ENCODE peak calls at places on chromosomes 13 and 19, in eight cellular contexts. S is left lung; T is esophagus squamous epithelium; K is fibroblast of lung; W is CD8-positive, alpha-beta memory T cell; E is CD4-positive, CD25-positive, alpha-beta regulatory T cell; R is prostate gland; V is heart left ventricle. J is an unnamed sample. For H3K9me3, the result is how much of the 10 kb centered on the place peaks cover.

GRCh38 chr13:109385161-109385560 is 401.2 kb downstream of the IRS2 start:
- DNase-seq in R (no peak), T (no peak), E (no peak), V (no peak), K (peak), S (no peak), W (no peak), J (no peak)

GRCh38 chr13:61777902-61778301 is 362.3 kb upstream of the PCDH20 start:
- DNase-seq in K (peak), S (no peak), R (no peak), W (no peak), E (no peak), V (no peak), T (no peak), J (no peak)

GRCh38 chr19:4556574-4557185 is 2.8 kb downstream of the SEMA6B start:
- DNase-seq in S (no peak), T (no peak), K (no peak), W (no peak), V (peak), E (no peak), R (no peak), J (peak)

GRCh38 chr13:74068471-74068870 is 65.7 kb downstream of the KLF12 start:
- DNase-seq in S (no peak), V (no peak), W (no peak), T (no peak), E (no peak), R (no peak), K (no peak), J (no peak)

GRCh38 chr19:799076-799881 is 2.0 kb downstream of the PTBP1 start:
- DNase-seq in E (no peak), V (no peak), R (no peak), W (no peak), T (no peak), S (no peak), K (peak), J (no peak)

GRCh38 chr13:30376426-30377311 is 45.6 kb upstream of the UBE2L5 start:
- DNase-seq in T (peak), V (no peak), S (no peak), K (no peak), R (no peak), W (peak), E (peak), J (no peak)

GRCh38 chr13:65535360-65535759 is 1694.8 kb downstream of the PCDH9 start:
- DNase-seq in T (no peak), E (no peak), W (no peak), V (no peak), R (no peak), K (no peak), S (no peak), J (no peak)

GRCh38 chr19:35901854-35902661 is at the start of gene HCST:
- DNase-seq in S (peak), V (no peak), T (no peak), K (peak), R (no peak), W (peak), E (peak), J (no peak)

GRCh38 chr19:32380269-32380668 is 25.3 kb upstream of the DPY19L3 start:
- DNase-seq in E (no peak), R (no peak), T (no peak), S (no peak), K (no peak), V (no peak), W (no peak), J (no peak)

GRCh38 chr13:89496478-89496877 is 1825.3 kb downstream of the SLITRK5 start:
- DNase-seq in E (no peak), K (peak), S (no peak), V (no peak), T (no peak), R (no peak), W (no peak), J (no peak)

GRCh38 chr19:31770220-31770619 is 421.0 kb upstream of the TSHZ3 start:
- DNase-seq in S (no peak), T (no peak), R (peak), K (no peak), E (no peak), V (no peak), W (no peak), J (no peak)

GRCh38 chr13:31072041-31072440 is 89.7 kb downstream of the HSPH1 start:
- DNase-seq in E (no peak), K (peak), S (no peak), V (no peak), R (no peak), T (no peak), W (no peak), J (no peak)

GRCh38 chr19:43799502-43800142 is 2.6 kb downstream of the LYPD5 start:
- DNase-seq in V (no peak), T (no peak), W (no peak), R (no peak), S (no peak), K (no peak), E (no peak), J (no peak)

GRCh38 chr13:36530050-36530789 is 97.9 kb downstream of the CCNA1 start:
- DNase-seq in R (peak), S (no peak), E (no peak), W (no peak), K (peak), V (no peak), T (no peak), J (peak)

GRCh38 chr19:18833849-18834643 is 2.3 kb downstream of the UPF1 start:
- DNase-seq in W (no peak), K (no peak), R (peak), V (peak), S (no peak), E (no peak), T (no peak), J (no peak)

GRCh38 chr13:103812966-103813365 is 746.7 kb upstream of the SLC10A2 start:
- DNase-seq in K (no peak), E (no peak), T (no peak), R (no peak), S (no peak), W (no peak), V (no peak), J (no peak)

GRCh38 chr19:58538257-58539168 is 5.4 kb upstream of the TRIM28 start:
- DNase-seq in S (no peak), W (no peak), R (no peak), V (no peak), E (peak), K (no peak), T (no peak), J (no peak)

GRCh38 chr13:33721719-33722118 is 96.2 kb upstream of the RFC3 start:
- DNase-seq in W (no peak), K (peak), S (no peak), T (no peak), E (no peak), R (no peak), V (no peak), J (no peak)

GRCh38 chr19:42284641-42285341 is 15.7 kb downstream of the CIC start:
- DNase-seq in K (no peak), T (no peak), E (peak), V (no peak), R (no peak), S (peak), W (no peak), J (no peak)

GRCh38 chr19:33397536-33398360 is 24.2 kb downstream of the CEBPG start:
- DNase-seq in K (no peak), V (peak), R (no peak), T (no peak), E (no peak), W (no peak), S (peak), J (peak)

GRCh38 chr19:11373885-11374448 is 499 bp upstream of the SWSAP1 start:
- DNase-seq in S (no peak), V (no peak), W (no peak), K (no peak), E (no peak), T (no peak), R (no peak), J (no peak)

GRCh38 chr19:1063030-1063908 is 3.7 kb upstream of the ARHGAP45 start:
- DNase-seq in S (peak), V (peak), E (peak), R (no peak), W (peak), T (no peak), K (no peak), J (peak)

GRCh38 chr13:54185785-54186184 is 1157.2 kb downstream of the OLFM4 start:
- DNase-seq in K (no peak), R (no peak), T (no peak), W (no peak), E (no peak), V (no peak), S (no peak), J (no peak)

GRCh38 chr13:53200498-53201453 is 172.2 kb downstream of the OLFM4 start:
- DNase-seq in S (peak), T (no peak), R (peak), E (no peak), W (no peak), V (peak), K (peak), J (peak)

GRCh38 chr13:52411629-52412028 is 5.7 kb upstream of the THSD1 start:
- DNase-seq in V (no peak), S (no peak), W (no peak), R (no peak), T (no peak), E (no peak), K (peak), J (no peak)

GRCh38 chr13:98674968-98675528 is 77.4 kb downstream of the SLC15A1 start:
- DNase-seq in S (no peak), T (no peak), R (no peak), K (no peak), W (no peak), E (no peak), V (no peak), J (no peak)

GRCh38 chr19:5035105-5035761 is 66.3 kb downstream of the KDM4B start:
- DNase-seq in S (no peak), R (no peak), V (no peak), T (no peak), E (no peak), K (no peak), W (no peak), J (no peak)

GRCh38 chr19:36528921-36529518 is 949 bp upstream of the ZNF260 start:
- DNase-seq in W (peak), K (no peak), T (no peak), R (no peak), S (no peak), V (no peak), E (peak), J (no peak)

GRCh38 chr13:95536629-95537241 is 15.8 kb upstream of the CLDN10 start:
- DNase-seq in R (no peak), W (no peak), T (no peak), S (no peak), V (no peak), K (no peak), E (peak), J (no peak)

GRCh38 chr13:95749545-95749944 is 72.6 kb downstream of the DNAJC3 start:
- DNase-seq in E (no peak), W (no peak), R (no peak), S (no peak), V (no peak), T (no peak), K (no peak), J (no peak)

GRCh38 chr19:29372921-29373797 is 152.6 kb upstream of the VSTM2B start:
- DNase-seq in T (no peak), R (peak), W (no peak), S (no peak), E (no peak), V (no peak), K (no peak), J (no peak)

GRCh38 chr19:56751078-56751489 is 79.5 kb upstream of the ZNF835 start:
- DNase-seq in K (no peak), W (no peak), T (no peak), S (no peak), R (no peak), V (no peak), E (no peak), J (no peak)

GRCh38 chr13:46211116-46211515 is 612 bp upstream of the LRRC63 start:
- DNase-seq in K (peak), E (peak), R (no peak), V (no peak), S (no peak), W (no peak), T (no peak), J (no peak)

GRCh38 chr19:40827386-40828247 is 22.6 kb downstream of the CYP2A6 start:
- DNase-seq in W (no peak), V (no peak), T (no peak), K (no peak), R (no peak), S (peak), E (no peak), J (no peak)
- H3K27ac ChIP-seq in W (peak), V (no peak), T (no peak), K (no peak), R (no peak), S (no peak), E (peak), J (no peak)

DNA sequence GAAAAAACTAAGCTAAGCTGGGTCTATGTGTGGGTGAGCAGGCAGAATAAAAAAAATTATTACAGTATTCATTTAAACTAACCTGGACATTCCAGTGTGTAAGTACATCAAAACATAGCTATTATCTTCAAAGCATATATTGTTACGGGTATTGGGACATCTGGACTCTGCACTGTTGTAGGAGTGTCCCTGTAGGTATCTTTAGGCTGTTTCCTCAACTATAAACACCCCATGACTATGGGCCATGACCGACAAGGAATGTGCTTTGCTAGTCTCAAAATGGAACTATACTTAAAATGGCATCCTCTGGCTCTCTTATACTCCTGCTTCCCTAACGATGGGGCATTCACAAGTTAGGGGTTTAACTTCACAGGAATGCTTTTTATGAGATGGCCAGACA is 3.4 kb downstream of the SCGB2B2 start:
- DNase-seq in V (no peak), T (no peak), R (no peak), W (no peak), E (no peak), S (no peak), K (no peak), J (no peak)
- H3K9me3 ChIP-seq in V (under half), T (under half), R (under half), W (under half), E (under half), S (under half), K (under half), J (under half)

GRCh38 chr19:13025819-13026477 is 30.7 kb downstream of the NFIX start:
- DNase-seq in T (no peak), W (no peak), K (no peak), E (no peak), R (no peak), S (peak), V (no peak), J (no peak)

GRCh38 chr19:13023666-13024065 is 28.4 kb downstream of the NFIX start:
- DNase-seq in K (peak), W (no peak), S (no peak), V (no peak), R (no peak), T (no peak), E (no peak), J (no peak)

GRCh38 chr19:13026478-13026999 is 31.3 kb downstream of the NFIX start:
- DNase-seq in E (no peak), S (no peak), W (no peak), K (peak), T (no peak), R (no peak), V (no peak), J (no peak)

GRCh38 chr19:13024126-13024957 is 29.1 kb downstream of the NFIX start:
- DNase-seq in R (no peak), K (peak), V (no peak), S (peak), E (no peak), T (no peak), W (no peak), J (no peak)

DNA sequence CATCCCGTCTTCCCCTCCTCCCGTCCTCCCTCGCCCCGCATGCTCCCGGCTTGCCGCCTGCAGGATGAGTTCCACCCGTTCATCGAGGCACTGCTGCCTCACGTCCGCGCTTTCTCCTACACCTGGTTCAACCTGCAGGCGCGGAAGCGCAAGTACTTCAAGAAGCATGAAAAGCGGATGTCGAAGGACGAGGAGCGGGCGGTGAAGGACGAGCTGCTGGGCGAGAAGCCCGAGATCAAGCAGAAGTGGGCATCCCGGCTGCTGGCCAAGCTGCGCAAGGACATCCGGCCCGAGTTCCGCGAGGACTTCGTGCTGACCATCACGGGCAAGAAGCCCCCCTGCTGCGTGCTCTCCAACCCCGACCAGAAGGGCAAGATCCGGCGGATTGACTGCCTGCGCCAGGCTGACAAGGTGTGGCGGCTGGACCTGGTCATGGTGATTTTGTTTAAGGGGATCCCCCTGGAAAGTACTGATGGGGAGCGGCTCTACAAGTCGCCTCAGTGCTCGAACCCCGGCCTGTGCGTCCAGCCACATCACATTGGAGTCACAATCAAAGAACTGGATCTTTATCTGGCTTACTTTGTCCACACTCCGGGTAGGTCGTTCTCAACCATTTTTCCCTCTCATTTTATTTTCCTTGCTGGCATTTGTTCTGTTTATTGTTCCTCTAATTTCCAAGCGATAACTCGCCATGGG is 29.8 kb downstream of the NFIX start:
- DNase-seq in R (no peak), E (no peak), S (peak), T (no peak), K (peak), W (no peak), V (no peak), J (peak)
- H3K4me3 ChIP-seq in R (peak), E (no peak), S (peak), T (peak), K (peak), W (no peak), V (peak), J (peak)

GRCh38 chr19:47402504-47402903 is 16.8 kb downstream of the MEIS3 start:
- DNase-seq in E (no peak), T (no peak), V (no peak), S (peak), W (no peak), R (no peak), K (no peak), J (no peak)
- H3K27ac ChIP-seq in E (no peak), T (no peak), V (no peak), S (no peak), W (no peak), R (no peak), K (no peak), J (no peak)

DNA sequence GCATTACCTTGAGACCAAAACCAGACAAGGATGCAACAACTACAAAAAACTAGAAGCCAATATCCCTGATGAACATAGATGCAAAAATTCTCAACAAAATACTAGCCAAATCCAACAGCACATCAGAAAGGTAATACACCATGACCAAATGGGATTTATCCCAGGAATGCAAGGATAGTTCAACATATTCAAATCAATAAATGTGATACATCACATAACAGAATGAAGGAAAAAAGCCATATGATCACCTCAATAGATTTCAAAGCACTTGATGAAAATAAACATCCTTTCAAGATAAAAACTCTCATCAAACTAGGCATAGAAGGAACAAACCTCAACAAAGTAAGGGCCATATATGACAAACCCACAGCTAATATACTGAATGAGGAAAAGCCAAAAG is 10.2 kb upstream of the ZNF546 start:
- DNase-seq in V (no peak), R (no peak), W (no peak), E (no peak), S (no peak), T (no peak), K (no peak), J (no peak)
- H3K9me3 ChIP-seq in V (under half), R (under half), W (under half), E (under half), S (under half), T (under half), K (under half), J (under half)

GRCh38 chr19:7869453-7869909 is 4.7 kb downstream of the PRR36 start:
- DNase-seq in V (peak), K (no peak), S (peak), W (peak), E (peak), R (peak), T (no peak), J (peak)
- H3K4me3 ChIP-seq in V (peak), K (peak), S (peak), W (peak), E (no peak), R (peak), T (peak), J (peak)

GRCh38 chr19:16402076-16402475 is 69.7 kb downstream of the EPS15L1 start:
- DNase-seq in K (no peak), S (no peak), T (no peak), W (no peak), R (no peak), E (no peak), V (no peak), J (no peak)

GRCh38 chr19:16405091-16405490 is 66.7 kb downstream of the EPS15L1 start:
- DNase-seq in W (no peak), K (no peak), S (no peak), R (no peak), T (no peak), E (no peak), V (no peak), J (no peak)

GRCh38 chr19:16404396-16404795 is 67.4 kb downstream of the EPS15L1 start:
- DNase-seq in E (no peak), T (no peak), S (no peak), W (no peak), V (no peak), K (no peak), R (no peak), J (no peak)

GRCh38 chr19:16400911-16401675 is 70.7 kb downstream of the EPS15L1 start:
- DNase-seq in V (no peak), T (no peak), K (peak), W (no peak), S (no peak), R (peak), E (no peak), J (no peak)

GRCh38 chr19:16403151-16403977 is 68.4 kb downstream of the EPS15L1 start:
- DNase-seq in K (no peak), S (no peak), W (no peak), R (no peak), T (no peak), V (no peak), E (no peak), J (no peak)
- H3K27ac ChIP-seq in K (no peak), S (peak), W (no peak), R (peak), T (peak), V (peak), E (no peak), J (peak)

GRCh38 chr13:113474179-113474578 is 16.3 kb downstream of the DCUN1D2 start:
- DNase-seq in W (no peak), K (no peak), R (no peak), V (no peak), S (no peak), E (no peak), T (no peak), J (no peak)
- H3K9me3 ChIP-seq in W (under half), K (under half), R (under half), V (under half), S (under half), E (under half), T (under half), J (under half)

DNA sequence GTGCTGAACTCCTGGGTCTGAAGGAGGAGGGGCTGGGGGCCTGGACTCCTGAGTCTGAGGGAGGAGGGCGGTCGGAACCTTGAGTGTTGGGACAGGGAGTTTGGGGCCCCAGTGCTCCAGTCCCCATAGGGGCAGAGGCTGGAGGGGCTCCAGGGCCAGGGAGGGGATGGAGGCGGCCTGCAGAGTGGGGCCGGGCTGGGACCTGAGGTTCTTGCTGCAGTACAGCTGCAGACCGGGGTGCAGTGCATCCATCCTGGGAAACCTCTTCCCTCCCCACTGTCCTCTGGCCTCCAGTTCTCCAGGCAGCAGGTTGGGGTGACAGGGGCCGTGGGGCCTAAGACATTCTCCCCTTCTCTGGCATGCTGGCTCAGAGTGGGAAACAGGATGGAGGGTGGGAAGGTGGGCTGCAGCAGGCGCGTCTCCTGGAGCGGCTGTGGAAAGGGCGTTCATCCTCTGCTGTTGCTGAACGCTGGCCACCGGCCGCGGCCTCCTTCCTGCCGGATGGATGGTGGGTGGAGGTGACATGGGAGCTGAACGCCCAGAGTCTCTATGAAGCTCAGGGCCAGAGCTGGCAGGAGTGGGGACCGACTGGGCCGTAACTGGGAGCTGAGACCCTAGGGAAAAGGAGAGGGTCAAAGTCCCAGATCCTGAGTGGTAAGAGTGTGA is 1.6 kb downstream of the BRSK1 start:
- DNase-seq in S (peak), K (peak), E (no peak), R (no peak), T (no peak), V (no peak), W (no peak), J (no peak)
- H3K4me3 ChIP-seq in S (no peak), K (peak), E (no peak), R (no peak), T (no peak), V (peak), W (no peak), J (no peak)